ENCODE peak calls at places on chromosomes 3 and 15, in eight cellular contexts. J is T1000; D is activated CD4-positive, CD25-positive, alpha-beta regulatory T cell; M is WTC11; V is esophagus muscularis mucosa; W is stimulated activated CD4-positive, alpha-beta T cell treated with anti-CD3 and anti-CD28 coated beads, Interleukin-1b, Interleukin-23, amount 100 ng/mL, for 1 hour; Y is stromal cell of bone marrow; K is NCI-H2107. T is an unnamed sample.

GRCh38 chr15:75338661-75339240 is 2.9 kb downstream of the COMMD4 start:
- DNase-seq in D (no peak), M (no peak), J (no peak), V (no peak), W (no peak), Y (no peak), K (no peak), T (no peak)

GRCh38 chr3:58237238-58237939 is at the start of gene ABHD6:
- DNase-seq in Y (peak), K (no peak), W (peak), J (peak), V (peak), M (peak), D (peak), T (peak)

GRCh38 chr15:60392601-60392985 is 5.2 kb downstream of the ANXA2 start:
- DNase-seq in Y (peak), V (no peak), M (no peak), J (peak), D (no peak), W (no peak), K (no peak), T (peak)

GRCh38 chr3:8319935-8320634 is 181.5 kb upstream of the LMCD1 start:
- DNase-seq in V (no peak), M (no peak), Y (peak), W (no peak), K (no peak), J (no peak), D (no peak), T (peak)

GRCh38 chr3:73621388-73621787 is 3.4 kb downstream of the PDZRN3 start:
- DNase-seq in W (no peak), Y (no peak), K (no peak), J (no peak), M (no peak), D (no peak), V (no peak), T (no peak)

GRCh38 chr15:63462053-63462452 is 42.3 kb upstream of the USP3 start:
- DNase-seq in V (no peak), K (no peak), M (no peak), W (no peak), Y (no peak), J (no peak), D (no peak), T (no peak)

GRCh38 chr3:64267774-64268604 is 42.7 kb upstream of the PRICKLE2 start:
- DNase-seq in Y (peak), D (no peak), V (peak), J (no peak), M (peak), W (no peak), K (no peak), T (peak)

GRCh38 chr3:12175137-12175593 is 16.5 kb upstream of the TIMP4 start:
- DNase-seq in D (no peak), Y (no peak), V (no peak), K (no peak), M (no peak), J (peak), W (no peak), T (no peak)

GRCh38 chr3:112650472-112650871 is 9.5 kb upstream of the CCDC80 start:
- DNase-seq in J (no peak), K (no peak), M (no peak), Y (no peak), W (no peak), V (no peak), D (no peak), T (no peak)

GRCh38 chr15:98292442-98293240 is 332.1 kb downstream of the ARRDC4 start:
- DNase-seq in J (no peak), M (peak), V (no peak), W (no peak), Y (no peak), K (no peak), D (no peak), T (peak)

GRCh38 chr3:15667484-15667883 is 65.9 kb downstream of the BTD start:
- DNase-seq in Y (no peak), W (no peak), K (no peak), V (no peak), D (no peak), J (no peak), M (no peak), T (no peak)

GRCh38 chr15:67906382-67906781 is 66.5 kb upstream of the RNU6-1 start:
- DNase-seq in Y (no peak), M (no peak), J (no peak), D (no peak), W (no peak), K (no peak), V (no peak), T (peak)

GRCh38 chr15:52382647-52383046 is 87.0 kb upstream of the MYO5C start:
- DNase-seq in D (no peak), M (no peak), Y (no peak), V (no peak), J (no peak), K (no peak), W (no peak), T (no peak)

GRCh38 chr15:78301813-78302212 is 2.4 kb upstream of the SKIC8 start:
- DNase-seq in V (no peak), D (no peak), Y (no peak), K (no peak), J (no peak), W (no peak), M (no peak), T (no peak)

GRCh38 chr15:99019558-99020540 is 12.3 kb upstream of the PGPEP1L start:
- DNase-seq in W (no peak), Y (peak), J (no peak), D (no peak), V (peak), M (no peak), K (no peak), T (peak)

GRCh38 chr15:68555348-68556037 is 23.3 kb upstream of the CORO2B start:
- DNase-seq in W (no peak), V (no peak), Y (no peak), K (no peak), J (no peak), D (no peak), M (no peak), T (no peak)

GRCh38 chr3:10434938-10435336 is 70.4 kb downstream of the ATP2B2 start:
- DNase-seq in D (no peak), V (no peak), W (no peak), Y (no peak), M (no peak), K (no peak), J (no peak), T (no peak)

GRCh38 chr15:89179966-89180875 is 41.2 kb downstream of the RLBP1 start:
- DNase-seq in D (no peak), W (no peak), Y (peak), J (peak), K (no peak), M (no peak), V (no peak), T (no peak)

GRCh38 chr3:196181127-196181546 is 30.1 kb downstream of the ZDHHC19 start:
- DNase-seq in D (no peak), M (no peak), V (no peak), Y (no peak), K (peak), J (no peak), W (no peak), T (no peak)

GRCh38 chr15:65346856-65347598 is 30.8 kb downstream of the IGDCC3 start:
- DNase-seq in J (no peak), V (no peak), D (no peak), Y (no peak), K (no peak), W (no peak), M (no peak), T (no peak)

GRCh38 chr3:101940521-101940992 is 91.2 kb downstream of the NFKBIZ start:
- DNase-seq in J (peak), D (no peak), V (no peak), M (no peak), Y (peak), K (no peak), W (no peak), T (peak)

GRCh38 chr3:55873523-55874254 is 386.6 kb upstream of the WNT5A start:
- DNase-seq in W (no peak), V (peak), J (no peak), K (no peak), Y (no peak), M (no peak), D (no peak), T (no peak)

GRCh38 chr3:52022323-52023100 is 26.8 kb upstream of the RPL29 start:
- DNase-seq in Y (no peak), K (no peak), M (no peak), D (no peak), V (no peak), J (no peak), W (no peak), T (no peak)

GRCh38 chr3:74824366-74824765 is 209.9 kb upstream of the CNTN3 start:
- DNase-seq in Y (no peak), M (no peak), D (no peak), K (no peak), J (no peak), V (no peak), W (no peak), T (no peak)

GRCh38 chr3:11452988-11453847 is 181.0 kb downstream of the ATG7 start:
- DNase-seq in J (no peak), V (no peak), M (no peak), K (no peak), W (no peak), Y (peak), D (no peak), T (no peak)

GRCh38 chr15:84835661-84836384 is 18.7 kb downstream of the ALPK3 start:
- DNase-seq in W (no peak), K (no peak), M (no peak), V (no peak), D (no peak), J (no peak), Y (no peak), T (no peak)

GRCh38 chr3:151415289-151415688 is 30.7 kb upstream of the P2RY12 start:
- DNase-seq in K (no peak), M (no peak), V (no peak), Y (no peak), D (no peak), W (no peak), J (no peak), T (no peak)

T was measured in cardiac muscle cell.